ENCODE peak calls at places on chromosomes 2 and 18, in four cellular contexts. C, I, Y and M are unnamed samples.

GRCh38 chr2:168146892-168147810 is 100.2 kb downstream of the STK39 start:
- DNase-seq in Y (no peak), C (no peak), I (no peak), M (no peak)

GRCh38 chr2:133109772-133110171 is 439.8 kb upstream of the LYPD1 start:
- DNase-seq in I (no peak), Y (no peak), C (no peak), M (no peak)

GRCh38 chr2:3278521-3279218 is 98.9 kb downstream of the EIPR1 start:
- DNase-seq in Y (no peak), C (no peak), I (no peak), M (no peak)

GRCh38 chr2:45974762-45975408 is 322.3 kb upstream of the EPAS1 start:
- DNase-seq in I (no peak), Y (no peak), C (peak; percentile 14), M (no peak)

GRCh38 chr2:227828385-227828990 is 14.8 kb downstream of the CCL20 start:
- DNase-seq in C (no peak), Y (no peak), I (no peak), M (no peak)

GRCh38 chr18:29181151-29181901 is 1004.4 kb upstream of the CDH2 start:
- DNase-seq in Y (no peak), C (no peak), I (no peak), M (no peak)

GRCh38 chr2:239440511-239440959 is 39.7 kb upstream of the HDAC4 start:
- DNase-seq in Y (no peak), C (no peak), I (no peak), M (no peak)

GRCh38 chr18:33231474-33232317 is 208.8 kb downstream of the CCDC178 start:
- DNase-seq in Y (peak; percentile 78), I (peak; percentile 5), C (no peak), M (no peak)

GRCh38 chr2:43097650-43098049 is 128.8 kb downstream of the ZFP36L2 start:
- DNase-seq in I (no peak), Y (no peak), C (no peak), M (no peak)

GRCh38 chr2:36568533-36569246 is 29.3 kb downstream of the FEZ2 start:
- DNase-seq in C (no peak), Y (no peak), I (no peak), M (no peak)

GRCh38 chr2:239168575-239168974 is 232.2 kb downstream of the HDAC4 start:
- DNase-seq in C (peak; percentile 31), I (no peak), Y (no peak), M (no peak)

GRCh38 chr2:203808041-203808750 is 59.4 kb upstream of the CTLA4 start:
- DNase-seq in I (no peak), Y (no peak), C (no peak), M (no peak)

GRCh38 chr18:23226386-23226785 is 91.1 kb downstream of the CABLES1 start:
- DNase-seq in Y (no peak), C (no peak), I (no peak), M (no peak)

GRCh38 chr18:519019-519879 is 18.7 kb upstream of the COLEC12 start:
- DNase-seq in I (no peak), Y (no peak), C (no peak), M (no peak)

GRCh38 chr2:236179653-236180500 is 11.7 kb upstream of the GBX2 start:
- DNase-seq in I (no peak), C (peak; percentile 40), Y (no peak), M (no peak)

GRCh38 chr18:37450434-37451133 is 115.0 kb downstream of the CELF4 start:
- DNase-seq in Y (no peak), I (no peak), C (no peak), M (no peak)

GRCh38 chr18:41594582-41594981 is 360.5 kb upstream of the PIK3C3 start:
- DNase-seq in Y (no peak), I (no peak), C (no peak), M (no peak)

GRCh38 chr2:88036162-88036561 is 19.4 kb downstream of the KRCC1 start:
- DNase-seq in C (no peak), Y (no peak), I (no peak), M (no peak)

GRCh38 chr18:22228930-22229329 is 59.5 kb downstream of the GATA6 start:
- DNase-seq in I (no peak), Y (no peak), C (no peak), M (no peak)

GRCh38 chr2:15809504-15809903 is 130.8 kb upstream of the MYCN start:
- DNase-seq in I (no peak), C (no peak), Y (no peak), M (no peak)

GRCh38 chr2:36733215-36733614 is 36.7 kb downstream of the VIT start:
- DNase-seq in I (no peak), Y (no peak), C (no peak), M (no peak)